ENCODE peak calls at places on chromosomes 11 and 22, in four cellular contexts. F is psoas muscle, E is lower lobe of right lung, P is sciatic nerve. Q is an unnamed sample.

GRCh38 chr22:24954114-24954463 is 1.6 kb downstream of the KIAA1671 start:
- DNase-seq in F (no peak), P (no peak), E (no peak), Q (no peak)

GRCh38 chr11:71112990-71113389 is 139.4 kb downstream of the SHANK2 start:
- DNase-seq in E (no peak), F (no peak), P (no peak), Q (no peak)

GRCh38 chr11:789951-790350 is at the start of gene CEND1:
- DNase-seq in F (peak), E (no peak), P (no peak), Q (no peak)

GRCh38 chr11:17508306-17508705 is 31.7 kb upstream of the ABCC8 start:
- DNase-seq in P (no peak), E (no peak), F (no peak), Q (no peak)

GRCh38 chr11:72227316-72228228 is 3.0 kb downstream of the INPPL1 start:
- DNase-seq in E (no peak), P (no peak), F (no peak), Q (no peak)

GRCh38 chr22:29208879-29209623 is 3.4 kb downstream of the EMID1 start:
- DNase-seq in P (no peak), E (no peak), F (no peak), Q (no peak)

GRCh38 chr11:73218830-73219215 is 742 bp downstream of the P2RY2 start:
- DNase-seq in P (no peak), F (no peak), E (no peak), Q (no peak)

GRCh38 chr22:31080164-31080847 is 812 bp upstream of the SMTN start:
- DNase-seq in P (no peak), F (no peak), E (no peak), Q (no peak)

GRCh38 chr11:77634724-77635123 is 2.9 kb downstream of the CLNS1A start:
- DNase-seq in E (no peak), P (no peak), F (no peak), Q (no peak)

GRCh38 chr11:62602141-62603071 is 741 bp upstream of the MTA2 start:
- DNase-seq in E (peak), F (peak), P (peak), Q (peak)

GRCh38 chr11:32331098-32331497 is 104.2 kb downstream of the WT1 start:
- DNase-seq in P (no peak), F (no peak), E (no peak), Q (no peak)

GRCh38 chr11:88100161-88100560 is 75.1 kb downstream of the RAB38 start:
- DNase-seq in E (no peak), P (no peak), F (no peak), Q (no peak)

GRCh38 chr11:119426142-119426541 is 3.2 kb upstream of the THY1 start:
- DNase-seq in P (no peak), F (no peak), E (no peak), Q (no peak)

GRCh38 chr11:19306570-19306969 is 65.8 kb upstream of the E2F8 start:
- DNase-seq in F (no peak), E (no peak), P (no peak), Q (no peak)

GRCh38 chr11:40168461-40168860 is 1291.0 kb downstream of the LRRC4C start:
- DNase-seq in E (no peak), P (no peak), F (no peak), Q (no peak)

GRCh38 chr11:114160884-114161283 is 101.4 kb downstream of the ZBTB16 start:
- DNase-seq in P (no peak), E (no peak), F (no peak), Q (no peak)

GRCh38 chr22:26812731-26813130 is 155.3 kb downstream of the MIAT start:
- DNase-seq in F (no peak), E (no peak), P (no peak), Q (no peak)

GRCh38 chr11:95835351-95835750 is 45.1 kb downstream of the CEP57 start:
- DNase-seq in E (no peak), F (no peak), P (no peak), Q (no peak)

GRCh38 chr11:23991140-23991539 is 505.7 kb upstream of the LUZP2 start:
- DNase-seq in F (no peak), P (no peak), E (no peak), Q (no peak)

GRCh38 chr11:131661137-131661536 is 290.7 kb downstream of the NTM start:
- DNase-seq in F (no peak), P (no peak), E (no peak), Q (no peak)

GRCh38 chr11:122917311-122917710 is 34.8 kb downstream of the JHY start:
- DNase-seq in P (peak), E (no peak), F (peak), Q (peak)

GRCh38 chr11:14742849-14743248 is 99.2 kb downstream of the PDE3B start:
- DNase-seq in P (no peak), F (no peak), E (no peak), Q (no peak)

GRCh38 chr11:114162719-114163123 is 103.2 kb downstream of the ZBTB16 start:
- DNase-seq in P (peak), E (peak), F (peak), Q (peak)

GRCh38 chr11:2779981-2780849 is 80.4 kb upstream of the KCNQ1OT1 start:
- DNase-seq in P (peak), E (peak), F (peak), Q (peak)

GRCh38 chr11:123438191-123438627 is 8.1 kb downstream of the GRAMD1B start:
- DNase-seq in F (no peak), E (no peak), P (no peak), Q (no peak)

GRCh38 chr11:10566257-10566956 is 2.1 kb downstream of the LYVE1 start:
- DNase-seq in F (no peak), P (no peak), E (no peak), Q (no peak)

GRCh38 chr22:26453195-26453594 is 24.1 kb downstream of the ASPHD2 start:
- DNase-seq in P (no peak), F (no peak), E (no peak), Q (no peak)

GRCh38 chr11:128453444-128454336 is 133.7 kb downstream of the ETS1 start:
- DNase-seq in E (no peak), P (peak), F (peak), Q (peak)

GRCh38 chr11:35160248-35160820 is 21.4 kb downstream of the CD44 start:
- DNase-seq in E (no peak), P (no peak), F (no peak), Q (no peak)

GRCh38 chr22:25452116-25452700 is 112.3 kb upstream of the GRK3 start:
- DNase-seq in E (no peak), P (no peak), F (no peak), Q (no peak)

GRCh38 chr22:28407645-28408044 is 272.0 kb downstream of the TTC28 start:
- DNase-seq in P (no peak), E (no peak), F (no peak), Q (no peak)

GRCh38 chr11:28461846-28462245 is 353.7 kb downstream of the METTL15 start:
- DNase-seq in F (no peak), E (no peak), P (no peak), Q (no peak)

GRCh38 chr11:116641561-116642045 is 131.2 kb downstream of the BUD13 start:
- DNase-seq in P (no peak), E (peak), F (peak), Q (peak)

GRCh38 chr11:64121637-64122410 is 44.1 kb downstream of the MACROD1 start:
- DNase-seq in F (no peak), P (no peak), E (no peak), Q (no peak)

GRCh38 chr11:11960687-11961086 is 47.7 kb downstream of the DKK3 start:
- DNase-seq in F (no peak), E (no peak), P (no peak), Q (no peak)